ENCODE peak calls at places on chromosomes 11 and 22, in five cellular contexts. F, S, W, N and O are unnamed samples.
A peak's percentile ranks its signal among the peaks of the same experiment; 100 is the strongest.

GRCh38 chr11:118915941-118916841 is 9.5 kb downstream of the BCL9L start:
- DNase-seq in S (no peak), F (no peak), W (no peak), N (no peak), O (no peak)

GRCh38 chr11:10388574-10388973 is 66.5 kb upstream of the AMPD3 start:
- DNase-seq in S (no peak), N (no peak), F (no peak), W (no peak), O (no peak)

GRCh38 chr11:82927264-82927880 is 25.8 kb downstream of the DDIAS start:
- DNase-seq in N (no peak), S (no peak), F (peak; percentile 71), W (peak; percentile 69), O (peak; percentile 41)

GRCh38 chr11:75271730-75272129 is 31.2 kb downstream of the TPBGL start:
- DNase-seq in N (no peak), S (no peak), W (no peak), F (no peak), O (no peak)

GRCh38 chr11:128299132-128299726 is 288.1 kb downstream of the ETS1 start:
- DNase-seq in F (no peak), N (no peak), W (no peak), S (no peak), O (no peak)

GRCh38 chr11:2197771-2198520 is 26.3 kb upstream of the TH start:
- DNase-seq in W (no peak), S (no peak), F (no peak), N (no peak), O (no peak)

GRCh38 chr11:105236631-105237030 is 97.1 kb upstream of the CARD18 start:
- DNase-seq in S (no peak), F (no peak), N (no peak), W (no peak), O (no peak)

GRCh38 chr11:122242731-122243130 is 126.7 kb upstream of the BLID start:
- DNase-seq in S (no peak), F (no peak), W (no peak), N (no peak), O (no peak)

GRCh38 chr11:124583827-124584226 is 14.0 kb downstream of the OR8A1 start:
- DNase-seq in W (no peak), N (no peak), F (no peak), S (no peak), O (no peak)

GRCh38 chr11:57214494-57214893 is 22.6 kb downstream of the APLNR start:
- DNase-seq in N (no peak), W (peak; percentile 19), F (no peak), S (no peak), O (no peak)

GRCh38 chr11:11842426-11843008 is 745 bp downstream of the USP47 start:
- DNase-seq in F (peak; percentile 70), N (peak; percentile 54), W (peak; percentile 57), S (no peak), O (peak; percentile 28)

GRCh38 chr22:44491666-44492405 is 6.2 kb downstream of the RTL6 start:
- DNase-seq in S (no peak), N (no peak), F (no peak), W (no peak), O (no peak)

GRCh38 chr11:127925430-127925829 is 661.9 kb downstream of the ETS1 start:
- DNase-seq in F (no peak), W (no peak), S (no peak), N (no peak), O (no peak)

GRCh38 chr22:31556627-31557203 is 60.4 kb downstream of the SFI1 start:
- DNase-seq in F (peak; percentile 39), N (no peak), S (no peak), W (peak; percentile 41), O (no peak)

GRCh38 chr11:16815047-16815767 is 76.8 kb downstream of the C11orf58 start:
- DNase-seq in W (no peak), N (peak; percentile 65), S (no peak), F (no peak), O (no peak)

GRCh38 chr11:70597751-70598377 is 199.5 kb downstream of the CTTN start:
- DNase-seq in N (no peak), S (no peak), W (no peak), F (no peak), O (no peak)

GRCh38 chr11:73361953-73362776 is 14.0 kb upstream of the RELT start:
- DNase-seq in S (no peak), W (no peak), N (no peak), F (no peak), O (no peak)

GRCh38 chr22:49884503-49885260 is 31.0 kb downstream of the ZBED4 start:
- DNase-seq in F (no peak), W (no peak), N (no peak), S (no peak), O (no peak)

GRCh38 chr11:82899191-82899820 is 924 bp downstream of the PRCP start:
- DNase-seq in S (no peak), N (no peak), F (peak; percentile 31), W (no peak), O (no peak)

GRCh38 chr11:77454867-77455655 is 18.8 kb downstream of the PAK1 start:
- DNase-seq in F (no peak), W (no peak), S (no peak), N (no peak), O (no peak)